ENCODE peak calls at places on chromosomes 4 and X, in six cellular contexts. N is COR-L47, J is DMS153, C is non-pigmented ciliary epithelial cell, P is adrenal gland, U is retinal pigment epithelial cell. E is an unnamed sample.

GRCh38 chr4:176814770-176815169 is 22.0 kb upstream of the VEGFC start:
- DNase-seq in J (no peak), N (no peak), P (no peak), U (no peak), C (peak), E (no peak)

GRCh38 chr4:38132140-38132673 is 172.0 kb downstream of the PTTG2 start:
- DNase-seq in P (peak), J (no peak), U (no peak), C (peak), N (no peak), E (peak)

GRCh38 chr4:173056271-173056670 is 112.3 kb upstream of the GALNT7 start:
- DNase-seq in N (no peak), C (no peak), U (no peak), J (peak), P (no peak), E (no peak)

GRCh38 chrX:106150701-106151100 is 17.4 kb upstream of the PWWP3B start:
- DNase-seq in J (no peak), P (no peak), U (no peak), N (no peak), C (no peak), E (no peak)

GRCh38 chr4:1972414-1972813 is 36.4 kb downstream of the NELFA start:
- DNase-seq in N (no peak), U (no peak), C (no peak), J (no peak), P (no peak), E (no peak)

GRCh38 chr4:177127658-177128057 is 182.0 kb upstream of the NEIL3 start:
- DNase-seq in P (no peak), N (no peak), C (no peak), J (no peak), U (no peak), E (no peak)

GRCh38 chrX:113222305-113222704 is 381.7 kb upstream of the AMOT start:
- DNase-seq in N (no peak), P (no peak), J (no peak), U (no peak), C (no peak), E (no peak)

GRCh38 chr4:166128452-166128851 is 255.4 kb downstream of the TLL1 start:
- DNase-seq in J (no peak), U (no peak), P (no peak), C (peak), N (no peak), E (peak)

GRCh38 chrX:22004866-22005265 is 27.3 kb upstream of the PHEX start:
- DNase-seq in N (no peak), J (no peak), P (no peak), C (no peak), U (no peak), E (no peak)

GRCh38 chr4:113976937-113977855 is 2.3 kb downstream of the ARSJ start:
- DNase-seq in N (no peak), P (no peak), J (no peak), U (no peak), C (no peak), E (no peak)

GRCh38 chrX:9573282-9574106 is 108.6 kb downstream of the TBL1X start:
- DNase-seq in N (peak), J (peak), P (no peak), U (no peak), C (no peak), E (no peak)

GRCh38 chr4:183657564-183657963 is 1.4 kb downstream of the RWDD4 start:
- DNase-seq in J (no peak), C (no peak), N (no peak), U (no peak), P (no peak), E (no peak)

GRCh38 chrX:49858341-49858740 is 20.9 kb upstream of the USP27X start:
- DNase-seq in U (no peak), J (no peak), C (no peak), P (no peak), N (no peak), E (no peak)

GRCh38 chr4:126568652-126569580 is 1063.8 kb upstream of the INTU start:
- DNase-seq in C (no peak), U (no peak), J (no peak), N (no peak), P (no peak), E (no peak)

GRCh38 chrX:36577006-36577405 is 431.2 kb upstream of the FAM47C start:
- DNase-seq in U (no peak), N (no peak), C (no peak), J (no peak), P (no peak), E (no peak)

E was measured in astrocyte of the cerebellum.